ENCODE peak calls at places on chromosomes 6 and 20, in four cellular contexts. D is neural progenitor cell, L is astrocyte, U is fibroblast of lung. M is an unnamed sample. For H3K4me1, the result is how much of the 10 kb centered on the place peaks cover.

GRCh38 chr6:44868335-44868668 is 459.8 kb upstream of the RUNX2 start:
- DNase-seq in D (no peak), L (no peak), U (no peak), M (no peak)

GRCh38 chr6:16555550-16555949 is 205.7 kb downstream of the ATXN1 start:
- DNase-seq in D (no peak), L (no peak), U (no peak), M (no peak)

GRCh38 chr20:25033250-25033940 is 24.5 kb downstream of the ACSS1 start:
- DNase-seq in D (no peak), L (no peak), U (no peak), M (no peak)

GRCh38 chr20:57658447-57659130 is 38.4 kb upstream of the ZBP1 start:
- DNase-seq in D (no peak), L (no peak), U (no peak), M (peak)

GRCh38 chr6:159691963-159692287 is 1.1 kb downstream of the SOD2 start:
- DNase-seq in D (no peak), L (no peak), U (no peak), M (no peak)

GRCh38 chr6:118652051-118652699 is 784 bp upstream of the CEP85L start:
- DNase-seq in D (peak), L (no peak), U (no peak), M (no peak)

GRCh38 chr6:99002826-99003225 is 55.1 kb upstream of the FBXL4 start:
- DNase-seq in D (no peak), L (no peak), U (peak), M (no peak)

GRCh38 chr20:24823989-24824693 is 124.9 kb upstream of the CST7 start:
- DNase-seq in D (no peak), L (no peak), U (no peak), M (peak)

GRCh38 chr6:9789201-9789600 is 625.7 kb downstream of the TFAP2A start:
- DNase-seq in D (no peak), L (no peak), U (no peak), M (no peak)

GRCh38 chr6:441126-441920 is 49.8 kb downstream of the IRF4 start:
- DNase-seq in D (no peak), L (no peak), U (no peak), M (no peak)

GRCh38 chr6:161137839-161138544 is 135.9 kb downstream of the AGPAT4 start:
- DNase-seq in D (no peak), L (peak), U (peak), M (no peak)

GRCh38 chr6:27889275-27889627 is 22.9 kb downstream of the OR2B2 start:
- DNase-seq in D (no peak), L (no peak), U (peak), M (no peak)

GRCh38 chr6:42251911-42252637 is 34.4 kb upstream of the MRPS10 start:
- DNase-seq in D (no peak), L (peak), U (peak), M (no peak)

GRCh38 chr6:7496266-7496875 is 45.1 kb upstream of the DSP start:
- DNase-seq in D (no peak), L (no peak), U (no peak), M (no peak)

GRCh38 chr6:166770216-166771116 is 143.4 kb upstream of the RPS6KA2 start:
- DNase-seq in D (no peak), L (no peak), U (no peak), M (no peak)

GRCh38 chr20:38599410-38599882 is 2.2 kb upstream of the ARHGAP40 start:
- DNase-seq in D (no peak), L (no peak), U (no peak), M (peak)

GRCh38 chr6:121434037-121434770 is 1.2 kb upstream of the GJA1 start:
- DNase-seq in D (peak), L (no peak), U (no peak), M (no peak)

GRCh38 chr6:25174678-25175077 is 104.5 kb upstream of the CARMIL1 start:
- DNase-seq in D (no peak), L (no peak), U (no peak), M (no peak)

GRCh38 chr20:9352740-9353139 is 161.7 kb upstream of the LAMP5 start:
- DNase-seq in D (no peak), L (no peak), U (no peak), M (no peak)

GRCh38 chr20:9349256-9349655 is 165.1 kb upstream of the LAMP5 start:
- DNase-seq in D (no peak), L (no peak), U (no peak), M (no peak)

GRCh38 chr20:9353916-9354276 is 160.5 kb upstream of the LAMP5 start:
- DNase-seq in D (no peak), L (no peak), U (peak), M (no peak)

GRCh38 chr20:9354579-9354978 is 159.8 kb upstream of the LAMP5 start:
- DNase-seq in D (no peak), L (no peak), U (no peak), M (no peak)

DNA sequence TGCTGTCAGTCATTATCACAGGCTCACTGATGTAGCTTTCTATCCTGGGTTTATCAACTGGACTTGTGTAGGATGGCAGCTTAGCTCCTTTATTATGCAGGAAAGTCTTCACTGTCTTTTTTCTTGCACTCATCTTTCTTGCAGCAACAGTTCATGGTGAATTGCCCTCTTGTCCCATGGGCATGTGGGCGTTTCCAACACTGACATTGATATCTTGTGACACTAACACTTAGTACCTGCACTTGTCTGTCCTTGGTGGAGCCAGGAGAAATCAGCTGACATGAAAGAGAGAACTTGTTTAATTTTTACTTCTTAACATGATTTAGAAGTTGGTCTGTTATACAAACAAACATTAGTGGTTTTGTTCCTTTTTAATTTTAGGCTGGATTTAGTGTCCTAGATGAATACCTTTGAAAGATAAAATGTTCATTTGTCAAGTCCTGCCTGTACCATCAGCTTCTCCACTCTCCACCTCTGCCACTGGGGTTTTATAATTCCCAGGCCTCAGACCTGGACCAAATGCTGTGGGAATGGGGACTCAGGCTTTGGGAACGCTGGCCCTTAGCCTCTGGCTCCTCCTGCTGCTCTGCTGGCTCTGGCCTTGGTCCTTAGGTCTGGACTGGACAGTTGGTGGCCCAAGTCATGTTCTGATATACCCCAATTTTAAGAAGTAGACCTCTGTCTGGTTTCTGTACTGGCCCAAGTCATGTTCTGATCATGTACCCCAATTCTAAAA is 161.0 kb upstream of the LAMP5 start:
- DNase-seq in D (no peak), L (no peak), U (no peak), M (no peak)
- H3K4me1 ChIP-seq in D (under half), L (under half), U (under half), M (under half)

DNA sequence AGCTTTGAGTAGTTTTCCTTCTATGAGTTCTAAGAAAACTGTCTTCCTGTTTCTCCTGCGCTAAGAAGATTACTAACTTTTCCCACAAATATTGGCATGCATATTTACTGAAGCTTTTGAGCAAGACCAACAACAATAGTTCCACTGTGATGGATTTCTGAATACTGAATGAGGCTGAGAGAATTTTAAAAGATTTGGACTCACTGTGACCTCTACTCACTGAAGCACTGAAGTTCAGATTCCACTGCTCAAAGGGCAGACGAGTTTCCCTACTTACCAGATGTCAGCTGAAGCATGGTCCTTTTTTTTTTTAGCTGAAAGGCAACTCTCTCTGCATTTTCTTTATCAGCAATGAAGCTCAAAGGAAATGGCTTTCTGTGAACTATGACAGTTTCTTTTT is 718.5 kb downstream of the RFPL4B start:
- DNase-seq in D (peak), L (peak), U (peak), M (no peak)
- H3K4me3 ChIP-seq in D (no peak), L (no peak), U (no peak), M (no peak)

DNA sequence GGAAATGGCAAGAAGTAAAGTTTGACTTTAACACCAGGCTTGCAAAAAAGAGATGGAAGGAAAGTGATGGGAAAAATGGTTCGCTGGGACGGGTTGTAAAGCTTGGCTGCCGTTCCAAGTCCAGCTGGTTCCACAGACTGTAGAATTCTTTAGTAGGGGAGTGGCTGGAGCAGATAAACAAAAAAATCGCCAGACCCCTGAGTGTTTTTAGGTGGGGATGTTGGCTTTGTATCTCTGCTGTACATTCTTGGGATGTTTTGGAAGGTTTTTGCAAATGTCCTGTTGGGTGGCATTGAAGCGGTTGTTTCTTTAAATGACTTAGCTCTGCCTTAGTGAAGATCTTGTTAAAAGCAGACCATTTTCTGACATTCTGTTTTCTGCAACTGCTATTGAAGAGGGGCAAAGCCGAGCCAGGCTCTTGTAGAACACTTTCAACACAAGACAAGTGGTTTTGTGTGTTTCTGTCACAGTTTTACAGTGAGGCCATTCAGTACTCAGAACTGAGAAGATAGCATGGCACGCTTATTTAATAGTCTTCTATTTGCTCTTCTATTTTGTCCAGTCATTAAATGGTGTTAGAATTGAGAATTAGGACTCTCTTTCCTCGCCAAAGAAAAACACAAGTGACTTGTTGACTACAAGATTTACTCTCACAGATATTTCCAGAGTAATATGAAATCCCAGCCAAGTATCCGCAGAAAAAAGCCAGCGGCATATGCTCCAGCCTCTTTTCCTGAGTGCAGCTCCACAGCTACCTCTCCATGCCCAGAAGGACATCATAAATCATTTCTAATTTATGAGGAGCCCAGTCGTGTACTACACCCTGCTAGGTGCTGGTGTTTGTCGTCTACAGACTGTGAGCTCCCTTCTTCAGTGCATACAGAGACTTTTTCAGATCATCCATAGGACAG is 65.7 kb downstream of the PHACTR2 start:
- DNase-seq in D (peak), L (peak), U (peak), M (no peak)
- H3K4me1 ChIP-seq in D (under half), L (under half), U (under half), M (under half)

GRCh38 chr6:169653691-169654090 is 48.1 kb downstream of the WDR27 start:
- DNase-seq in D (no peak), L (no peak), U (no peak), M (no peak)
- H3K4me3 ChIP-seq in D (no peak), L (no peak), U (no peak), M (no peak)

DNA sequence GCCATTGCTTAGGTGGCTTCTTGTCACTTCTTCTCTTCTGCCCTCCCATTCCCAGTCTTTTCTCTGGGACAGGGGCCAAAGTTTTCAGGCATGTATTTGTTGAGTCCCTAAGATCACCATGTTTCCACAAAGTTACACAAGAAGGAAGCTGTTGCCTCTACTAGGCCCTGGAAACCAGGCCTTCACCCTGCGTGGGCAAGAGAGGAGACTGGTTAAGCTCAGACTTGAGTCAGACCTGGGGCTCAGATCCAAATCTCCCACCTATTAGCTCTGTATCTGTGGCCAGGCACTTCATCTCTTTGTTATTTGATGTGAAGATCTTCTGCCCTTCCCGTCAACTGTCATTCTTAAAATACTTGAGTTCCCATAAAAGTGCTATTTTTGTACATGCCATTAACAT is 154.6 kb downstream of the SASH1 start:
- DNase-seq in D (no peak), L (peak), U (peak), M (no peak)
- H3K4me1 ChIP-seq in D (under half), L (under half), U (under half), M (under half)

GRCh38 chr20:32672315-32672981 is 1.3 kb downstream of the C20orf203 start:
- DNase-seq in D (no peak), L (no peak), U (no peak), M (no peak)

GRCh38 chr20:32670773-32671455 is 2.8 kb downstream of the C20orf203 start:
- DNase-seq in D (no peak), L (no peak), U (no peak), M (no peak)

GRCh38 chr20:32672982-32673727 is 586 bp downstream of the C20orf203 start:
- DNase-seq in D (no peak), L (no peak), U (no peak), M (no peak)

GRCh38 chr20:32675223-32675975 is 1.7 kb upstream of the C20orf203 start:
- DNase-seq in D (peak), L (no peak), U (no peak), M (no peak)

GRCh38 chr20:32674362-32674789 is 635 bp upstream of the C20orf203 start:
- DNase-seq in D (peak), L (peak), U (peak), M (no peak)
- H3K4me3 ChIP-seq in D (no peak), L (no peak), U (no peak), M (no peak)

GRCh38 chr6:13663986-13664385 is 47.6 kb downstream of the RANBP9 start:
- DNase-seq in D (no peak), L (no peak), U (no peak), M (no peak)

GRCh38 chr6:13660273-13660672 is 45.1 kb downstream of the NOL7 start:
- DNase-seq in D (no peak), L (no peak), U (no peak), M (no peak)

GRCh38 chr6:13660893-13661292 is 45.8 kb downstream of the NOL7 start:
- DNase-seq in D (no peak), L (no peak), U (no peak), M (no peak)

GRCh38 chr6:13662651-13663334 is 47.7 kb downstream of the NOL7 start:
- DNase-seq in D (no peak), L (no peak), U (no peak), M (no peak)

DNA sequence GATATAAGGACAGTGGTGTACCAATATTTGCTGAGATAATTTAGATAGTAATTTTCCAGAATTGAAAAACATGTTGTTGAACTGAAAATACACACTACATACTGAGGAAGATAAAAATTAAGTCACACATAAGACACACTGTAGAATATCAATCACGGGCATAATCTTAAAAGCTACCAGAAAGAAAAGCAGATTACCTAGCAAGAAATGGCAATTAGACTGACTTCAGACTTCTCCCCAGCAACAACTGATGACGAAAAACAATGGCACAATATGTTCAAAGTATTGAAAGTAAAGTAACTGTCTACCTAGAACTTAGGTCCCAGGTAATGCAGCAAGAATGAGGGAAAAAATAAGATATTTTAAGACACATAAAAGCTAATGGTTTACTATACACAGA is 46.5 kb downstream of the NOL7 start:
- DNase-seq in D (no peak), L (no peak), U (no peak), M (no peak)
- H3K4me1 ChIP-seq in D (under half), L (under half), U (under half), M (under half)

DNA sequence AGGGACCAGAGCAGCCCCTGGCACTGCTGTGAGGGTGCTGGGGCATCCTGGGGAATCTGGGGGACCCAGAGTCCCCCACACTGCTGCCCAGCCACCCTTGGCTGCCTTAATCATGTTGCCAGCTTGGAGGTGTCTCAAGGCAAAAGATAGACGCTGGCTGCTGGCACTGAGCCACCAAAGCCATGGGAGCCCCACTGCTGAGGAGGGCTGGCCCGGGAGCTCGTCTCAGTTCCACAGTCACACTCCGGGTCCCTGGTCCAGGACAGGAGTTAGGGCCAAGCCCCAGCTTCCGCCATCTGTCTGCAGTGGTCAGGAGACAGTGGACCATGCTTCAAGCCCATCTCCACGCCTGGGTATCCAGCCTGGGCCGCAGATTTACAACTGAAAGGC is 41.0 kb upstream of the HMGA1 start:
- DNase-seq in D (no peak), L (no peak), U (no peak), M (no peak)
- H3K4me3 ChIP-seq in D (no peak), L (peak), U (no peak), M (no peak)